ENCODE peak calls at places on chromosomes 16 and 17, in five cellular contexts. D is HCT116, O is brain microvascular endothelial cell, E is psoas muscle, K is Caco-2. Q is an unnamed sample. For H3K36me3 and H3K27me3, the result is how much of the 10 kb centered on the place peaks cover.

GRCh38 chr16:70453891-70454220 is 539 bp upstream of the FCSK start:
- DNase-seq in O (no peak), K (peak), E (no peak), D (no peak), Q (peak)

GRCh38 chr16:87780385-87780989 is 14.7 kb upstream of the KLHDC4 start:
- DNase-seq in D (no peak), K (no peak), O (peak), E (no peak), Q (no peak)

GRCh38 chr17:50108556-50108955 is 13.4 kb downstream of the PDK2 start:
- DNase-seq in K (no peak), O (no peak), E (no peak), D (no peak), Q (no peak)

GRCh38 chr16:12002447-12003006 is 26.0 kb downstream of the SNX29 start:
- DNase-seq in O (peak), D (no peak), E (no peak), K (no peak), Q (no peak)

GRCh38 chr17:42441717-42442565 is 16.7 kb upstream of the ATP6V0A1 start:
- DNase-seq in K (no peak), E (no peak), D (no peak), O (no peak), Q (no peak)

GRCh38 chr17:76567634-76568432 is 17.8 kb downstream of the ST6GALNAC2 start:
- DNase-seq in K (no peak), E (no peak), D (no peak), O (no peak), Q (no peak)

GRCh38 chr16:84498859-84499620 is 5.4 kb downstream of the MEAK7 start:
- DNase-seq in D (no peak), K (no peak), O (no peak), E (no peak), Q (no peak)

GRCh38 chr16:27179500-27180072 is 23.7 kb upstream of the KDM8 start:
- DNase-seq in D (peak), K (peak), E (peak), O (peak), Q (peak)

GRCh38 chr16:87129771-87130170 is 187.4 kb downstream of the C16orf95 start:
- DNase-seq in O (peak), D (peak), K (no peak), E (no peak), Q (no peak)

GRCh38 chr16:3934491-3935185 is 54.1 kb upstream of the CREBBP start:
- DNase-seq in E (no peak), D (no peak), K (no peak), O (no peak), Q (peak)
- H3K36me3 ChIP-seq in E (under half), D (under half), K (under half), O (under half), Q (under half)

DNA sequence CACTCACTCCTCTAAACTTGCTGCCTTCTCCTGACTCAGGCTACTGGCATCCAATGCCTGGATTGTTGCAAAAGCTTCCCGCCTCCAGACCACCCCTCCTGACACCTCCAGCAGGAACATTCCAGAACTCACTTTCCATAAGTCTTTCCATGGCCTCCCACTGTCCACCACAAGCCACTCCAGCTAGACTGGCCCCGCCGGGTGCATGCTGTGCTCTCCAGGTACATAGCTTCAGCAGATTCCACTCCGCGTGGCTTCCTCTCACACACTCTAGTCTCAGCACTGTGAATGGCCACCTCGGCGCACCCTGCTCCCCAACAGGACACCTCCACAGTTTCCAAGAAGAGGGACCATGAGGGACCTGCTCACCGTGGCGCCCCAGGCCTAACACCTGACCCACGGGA is 25.9 kb upstream of the FAAP100 start:
- DNase-seq in O (no peak), D (no peak), K (peak), E (no peak), Q (no peak)
- H3K4me3 ChIP-seq in O (no peak), D (no peak), K (no peak), E (no peak), Q (no peak)

GRCh38 chr16:22139008-22139407 is 23.3 kb upstream of the SDR42E2 start:
- DNase-seq in D (no peak), K (no peak), O (no peak), E (no peak), Q (no peak)

GRCh38 chr16:22141746-22142145 is 20.6 kb upstream of the SDR42E2 start:
- DNase-seq in E (no peak), D (peak), O (peak), K (peak), Q (no peak)

GRCh38 chr16:22132801-22133200 is 29.5 kb upstream of the SDR42E2 start:
- DNase-seq in K (no peak), D (no peak), O (no peak), E (no peak), Q (no peak)

GRCh38 chr16:22139732-22140131 is 22.6 kb upstream of the SDR42E2 start:
- DNase-seq in O (no peak), D (no peak), K (no peak), E (no peak), Q (no peak)

GRCh38 chr16:22138482-22138881 is 23.8 kb upstream of the SDR42E2 start:
- DNase-seq in K (no peak), D (no peak), E (no peak), O (no peak), Q (no peak)
- H3K27me3 ChIP-seq in K (under half), D (under half), E (under half), O (under half), Q (under half)

GRCh38 chr17:44884941-44885340 is 14.3 kb downstream of the EFTUD2 start:
- DNase-seq in K (no peak), O (peak), D (no peak), E (no peak), Q (no peak)

GRCh38 chr17:44887971-44888955 is 11.0 kb downstream of the EFTUD2 start:
- DNase-seq in E (no peak), O (no peak), D (no peak), K (no peak), Q (no peak)

GRCh38 chr17:44889003-44889402 is 10.2 kb downstream of the EFTUD2 start:
- DNase-seq in E (no peak), O (no peak), D (no peak), K (no peak), Q (no peak)

GRCh38 chr17:44892250-44892649 is 7.0 kb downstream of the EFTUD2 start:
- DNase-seq in K (no peak), E (no peak), D (no peak), O (no peak), Q (peak)

DNA sequence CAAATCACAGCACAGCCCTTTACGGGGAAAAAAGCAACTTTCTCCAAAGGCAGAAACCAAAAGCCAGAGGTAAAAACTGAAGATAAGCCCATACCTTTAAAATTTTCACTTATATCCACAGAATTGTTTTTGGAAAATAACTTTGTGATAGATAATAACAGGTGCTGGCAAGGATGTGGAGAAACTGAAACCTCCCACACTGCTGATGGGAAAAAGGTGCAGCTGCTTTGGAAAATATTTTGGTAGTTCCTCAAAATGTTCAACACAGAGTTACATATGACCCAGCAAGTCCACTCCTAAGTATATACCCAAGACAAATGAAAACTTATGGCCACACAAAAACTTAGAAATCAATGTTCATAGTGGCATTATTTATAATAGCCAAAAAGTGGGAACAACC is 12.2 kb downstream of the EFTUD2 start:
- DNase-seq in K (no peak), E (no peak), D (no peak), O (no peak), Q (no peak)
- H3K36me3 ChIP-seq in K (under half), E (under half), D (under half), O (under half), Q (half or more)

GRCh38 chr17:78127888-78128615 is 503 bp downstream of the TMC6 start:
- DNase-seq in K (peak), E (no peak), O (no peak), D (no peak), Q (peak)

GRCh38 chr17:78125138-78125913 is 3.2 kb downstream of the TMC6 start:
- DNase-seq in E (no peak), K (no peak), O (no peak), D (no peak), Q (no peak)

GRCh38 chr17:78127240-78127887 is 1.2 kb downstream of the TMC6 start:
- DNase-seq in K (no peak), D (no peak), E (peak), O (no peak), Q (no peak)

GRCh38 chr17:78125976-78126894 is 2.3 kb downstream of the TMC6 start:
- DNase-seq in K (no peak), O (no peak), E (no peak), D (no peak), Q (no peak)

GRCh38 chr17:78126895-78127239 is 1.7 kb downstream of the TMC6 start:
- DNase-seq in E (no peak), K (no peak), O (no peak), D (no peak), Q (no peak)
- H3K4me3 ChIP-seq in E (peak), K (peak), O (no peak), D (peak), Q (no peak)

GRCh38 chr16:324451-325334 is 27.8 kb downstream of the AXIN1 start:
- DNase-seq in E (no peak), O (no peak), D (no peak), K (no peak), Q (no peak)
- H3K27me3 ChIP-seq in E (under half), O (under half), D (under half), K (under half), Q (under half)

GRCh38 chr17:38851434-38851833 is 2.1 kb downstream of the RPL23 start:
- DNase-seq in O (no peak), K (no peak), E (no peak), D (no peak), Q (no peak)
- H3K36me3 ChIP-seq in O (half or more), K (under half), E (under half), D (half or more), Q (half or more)

GRCh38 chr16:2121853-2122252 is 13.8 kb downstream of the PKD1 start:
- DNase-seq in E (peak), O (no peak), D (no peak), K (no peak), Q (no peak)
- H3K4me3 ChIP-seq in E (peak), O (no peak), D (no peak), K (no peak), Q (no peak)

DNA sequence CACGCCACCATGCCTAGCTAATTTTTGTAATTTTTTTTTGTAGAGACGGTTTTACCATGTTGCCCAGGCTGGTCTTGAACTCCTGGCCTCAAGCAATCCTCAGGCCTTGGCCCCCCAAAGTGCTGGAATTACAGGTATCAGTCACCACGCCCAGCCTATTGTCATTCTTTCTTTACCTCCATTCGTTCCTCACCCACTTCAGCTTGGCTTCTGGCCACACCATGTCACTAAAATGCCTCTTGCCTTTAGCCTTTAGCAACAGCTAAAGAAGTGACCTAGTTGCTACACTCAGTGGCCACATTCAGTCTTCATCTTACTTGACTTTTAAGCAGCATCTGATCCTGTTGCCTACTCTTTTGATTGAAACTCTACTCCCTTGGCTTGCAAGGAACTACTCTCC is 3.6 kb upstream of the LRRC75A start:
- DNase-seq in O (no peak), D (no peak), E (no peak), K (no peak), Q (no peak)
- H3K27me3 ChIP-seq in O (under half), D (under half), E (under half), K (under half), Q (under half)

Q was measured in HAP-1.